ENCODE peak calls at places on chromosome 7, in seven cellular contexts. One of them, this sample, is unnamed.

GRCh38 chr7:158369866-158370265 is 217.8 kb downstream of the PTPRN2 start:
- DNase-seq in effector CD4-positive, alpha-beta T cell: no peak
- DNase-seq in HuH-7: no peak
- DNase-seq in progenitor cell of endocrine pancreas: no peak
- DNase-seq in ACHN: no peak
- DNase-seq in stimulated activated CD8-positive, alpha-beta memory T cell treated with anti-CD3 and anti-CD28 coated beads, Interleukin-7, amount 100 ng/mL, for 4 hours: no peak
- DNase-seq in central memory CD4-positive, alpha-beta T cell: no peak
- DNase-seq in this sample: no peak

GRCh38 chr7:138885383-138886147 is 87.6 kb upstream of the ATP6V0A4 start:
- DNase-seq in effector CD4-positive, alpha-beta T cell: no peak
- DNase-seq in HuH-7: no peak
- DNase-seq in progenitor cell of endocrine pancreas: no peak
- DNase-seq in ACHN: no peak
- DNase-seq in stimulated activated CD8-positive, alpha-beta memory T cell treated with anti-CD3 and anti-CD28 coated beads, Interleukin-7, amount 100 ng/mL, for 4 hours: no peak
- DNase-seq in central memory CD4-positive, alpha-beta T cell: no peak
- DNase-seq in this sample: no peak

GRCh38 chr7:157347217-157347904 is 10.6 kb downstream of the DNAJB6 start:
- DNase-seq in effector CD4-positive, alpha-beta T cell: no peak
- DNase-seq in HuH-7: no peak
- DNase-seq in progenitor cell of endocrine pancreas: no peak
- DNase-seq in ACHN: peak
- DNase-seq in stimulated activated CD8-positive, alpha-beta memory T cell treated with anti-CD3 and anti-CD28 coated beads, Interleukin-7, amount 100 ng/mL, for 4 hours: no peak
- DNase-seq in central memory CD4-positive, alpha-beta T cell: no peak
- DNase-seq in this sample: no peak

GRCh38 chr7:125057974-125058373 is 128.3 kb upstream of the POT1 start:
- DNase-seq in effector CD4-positive, alpha-beta T cell: no peak
- DNase-seq in HuH-7: no peak
- DNase-seq in progenitor cell of endocrine pancreas: no peak
- DNase-seq in ACHN: no peak
- DNase-seq in stimulated activated CD8-positive, alpha-beta memory T cell treated with anti-CD3 and anti-CD28 coated beads, Interleukin-7, amount 100 ng/mL, for 4 hours: no peak
- DNase-seq in central memory CD4-positive, alpha-beta T cell: no peak
- DNase-seq in this sample: no peak

GRCh38 chr7:115004121-115004520 is 82.2 kb downstream of the MDFIC start:
- DNase-seq in effector CD4-positive, alpha-beta T cell: no peak
- DNase-seq in HuH-7: no peak
- DNase-seq in progenitor cell of endocrine pancreas: no peak
- DNase-seq in ACHN: no peak
- DNase-seq in stimulated activated CD8-positive, alpha-beta memory T cell treated with anti-CD3 and anti-CD28 coated beads, Interleukin-7, amount 100 ng/mL, for 4 hours: no peak
- DNase-seq in central memory CD4-positive, alpha-beta T cell: no peak
- DNase-seq in this sample: no peak

GRCh38 chr7:19939746-19940145 is 166.3 kb upstream of the TMEM196 start:
- DNase-seq in effector CD4-positive, alpha-beta T cell: no peak
- DNase-seq in HuH-7: no peak
- DNase-seq in progenitor cell of endocrine pancreas: no peak
- DNase-seq in ACHN: peak
- DNase-seq in stimulated activated CD8-positive, alpha-beta memory T cell treated with anti-CD3 and anti-CD28 coated beads, Interleukin-7, amount 100 ng/mL, for 4 hours: no peak
- DNase-seq in central memory CD4-positive, alpha-beta T cell: no peak
- DNase-seq in this sample: no peak

GRCh38 chr7:26910221-26910620 is 45.8 kb upstream of the SKAP2 start:
- DNase-seq in effector CD4-positive, alpha-beta T cell: no peak
- DNase-seq in HuH-7: no peak
- DNase-seq in progenitor cell of endocrine pancreas: no peak
- DNase-seq in ACHN: peak
- DNase-seq in stimulated activated CD8-positive, alpha-beta memory T cell treated with anti-CD3 and anti-CD28 coated beads, Interleukin-7, amount 100 ng/mL, for 4 hours: no peak
- DNase-seq in central memory CD4-positive, alpha-beta T cell: peak
- DNase-seq in this sample: no peak

GRCh38 chr7:14950013-14950412 is 47.5 kb upstream of the DGKB start:
- DNase-seq in effector CD4-positive, alpha-beta T cell: no peak
- DNase-seq in HuH-7: no peak
- DNase-seq in progenitor cell of endocrine pancreas: no peak
- DNase-seq in ACHN: no peak
- DNase-seq in stimulated activated CD8-positive, alpha-beta memory T cell treated with anti-CD3 and anti-CD28 coated beads, Interleukin-7, amount 100 ng/mL, for 4 hours: no peak
- DNase-seq in central memory CD4-positive, alpha-beta T cell: no peak
- DNase-seq in this sample: no peak

GRCh38 chr7:147775564-147775963 is 815.0 kb upstream of the C7orf33 start:
- DNase-seq in effector CD4-positive, alpha-beta T cell: no peak
- DNase-seq in HuH-7: no peak
- DNase-seq in progenitor cell of endocrine pancreas: no peak
- DNase-seq in ACHN: no peak
- DNase-seq in stimulated activated CD8-positive, alpha-beta memory T cell treated with anti-CD3 and anti-CD28 coated beads, Interleukin-7, amount 100 ng/mL, for 4 hours: no peak
- DNase-seq in central memory CD4-positive, alpha-beta T cell: no peak
- DNase-seq in this sample: no peak

GRCh38 chr7:155257482-155258232 is 40.0 kb upstream of the INSIG1 start:
- DNase-seq in effector CD4-positive, alpha-beta T cell: no peak
- DNase-seq in HuH-7: no peak
- DNase-seq in progenitor cell of endocrine pancreas: no peak
- DNase-seq in ACHN: no peak
- DNase-seq in stimulated activated CD8-positive, alpha-beta memory T cell treated with anti-CD3 and anti-CD28 coated beads, Interleukin-7, amount 100 ng/mL, for 4 hours: no peak
- DNase-seq in central memory CD4-positive, alpha-beta T cell: no peak
- DNase-seq in this sample: no peak

GRCh38 chr7:26535483-26536069 is 243.9 kb downstream of the SNX10 start:
- DNase-seq in effector CD4-positive, alpha-beta T cell: no peak
- DNase-seq in HuH-7: no peak
- DNase-seq in progenitor cell of endocrine pancreas: no peak
- DNase-seq in ACHN: no peak
- DNase-seq in stimulated activated CD8-positive, alpha-beta memory T cell treated with anti-CD3 and anti-CD28 coated beads, Interleukin-7, amount 100 ng/mL, for 4 hours: no peak
- DNase-seq in central memory CD4-positive, alpha-beta T cell: no peak
- DNase-seq in this sample: no peak

GRCh38 chr7:132065193-132065972 is 509.0 kb upstream of the PODXL start:
- DNase-seq in effector CD4-positive, alpha-beta T cell: no peak
- DNase-seq in HuH-7: no peak
- DNase-seq in progenitor cell of endocrine pancreas: no peak
- DNase-seq in ACHN: peak
- DNase-seq in stimulated activated CD8-positive, alpha-beta memory T cell treated with anti-CD3 and anti-CD28 coated beads, Interleukin-7, amount 100 ng/mL, for 4 hours: no peak
- DNase-seq in central memory CD4-positive, alpha-beta T cell: no peak
- DNase-seq in this sample: no peak

GRCh38 chr7:91949221-91950009 is 8.8 kb downstream of the AKAP9 start:
- DNase-seq in effector CD4-positive, alpha-beta T cell: no peak
- DNase-seq in HuH-7: no peak
- DNase-seq in progenitor cell of endocrine pancreas: no peak
- DNase-seq in ACHN: no peak
- DNase-seq in stimulated activated CD8-positive, alpha-beta memory T cell treated with anti-CD3 and anti-CD28 coated beads, Interleukin-7, amount 100 ng/mL, for 4 hours: no peak
- DNase-seq in central memory CD4-positive, alpha-beta T cell: no peak
- DNase-seq in this sample: no peak

GRCh38 chr7:102823715-102824114 is 74.9 kb downstream of the FAM185A start:
- DNase-seq in effector CD4-positive, alpha-beta T cell: no peak
- DNase-seq in HuH-7: no peak
- DNase-seq in progenitor cell of endocrine pancreas: no peak
- DNase-seq in ACHN: peak
- DNase-seq in stimulated activated CD8-positive, alpha-beta memory T cell treated with anti-CD3 and anti-CD28 coated beads, Interleukin-7, amount 100 ng/mL, for 4 hours: no peak
- DNase-seq in central memory CD4-positive, alpha-beta T cell: no peak
- DNase-seq in this sample: no peak

GRCh38 chr7:138982204-138982623 is 1.0 kb upstream of the KIAA1549 start:
- DNase-seq in effector CD4-positive, alpha-beta T cell: no peak
- DNase-seq in HuH-7: no peak
- DNase-seq in progenitor cell of endocrine pancreas: no peak
- DNase-seq in ACHN: peak
- DNase-seq in stimulated activated CD8-positive, alpha-beta memory T cell treated with anti-CD3 and anti-CD28 coated beads, Interleukin-7, amount 100 ng/mL, for 4 hours: no peak
- DNase-seq in central memory CD4-positive, alpha-beta T cell: no peak
- DNase-seq in this sample: no peak

GRCh38 chr7:47786557-47787248 is 161.6 kb downstream of the PKD1L1 start:
- DNase-seq in effector CD4-positive, alpha-beta T cell: no peak
- DNase-seq in HuH-7: peak
- DNase-seq in progenitor cell of endocrine pancreas: no peak
- DNase-seq in ACHN: peak
- DNase-seq in stimulated activated CD8-positive, alpha-beta memory T cell treated with anti-CD3 and anti-CD28 coated beads, Interleukin-7, amount 100 ng/mL, for 4 hours: no peak
- DNase-seq in central memory CD4-positive, alpha-beta T cell: no peak
- DNase-seq in this sample: no peak

GRCh38 chr7:98826811-98827231 is 43.0 kb downstream of the TMEM130 start:
- DNase-seq in effector CD4-positive, alpha-beta T cell: no peak
- DNase-seq in HuH-7: no peak
- DNase-seq in progenitor cell of endocrine pancreas: no peak
- DNase-seq in ACHN: no peak
- DNase-seq in stimulated activated CD8-positive, alpha-beta memory T cell treated with anti-CD3 and anti-CD28 coated beads, Interleukin-7, amount 100 ng/mL, for 4 hours: no peak
- DNase-seq in central memory CD4-positive, alpha-beta T cell: no peak
- DNase-seq in this sample: no peak

GRCh38 chr7:52659178-52659577 is 376.3 kb upstream of the POM121L12 start:
- DNase-seq in effector CD4-positive, alpha-beta T cell: no peak
- DNase-seq in HuH-7: no peak
- DNase-seq in progenitor cell of endocrine pancreas: no peak
- DNase-seq in ACHN: no peak
- DNase-seq in stimulated activated CD8-positive, alpha-beta memory T cell treated with anti-CD3 and anti-CD28 coated beads, Interleukin-7, amount 100 ng/mL, for 4 hours: no peak
- DNase-seq in central memory CD4-positive, alpha-beta T cell: no peak
- DNase-seq in this sample: no peak

GRCh38 chr7:104943502-104944343 is 70.3 kb upstream of the KMT2E start:
- DNase-seq in effector CD4-positive, alpha-beta T cell: peak
- DNase-seq in HuH-7: peak
- DNase-seq in progenitor cell of endocrine pancreas: no peak
- DNase-seq in ACHN: no peak
- DNase-seq in stimulated activated CD8-positive, alpha-beta memory T cell treated with anti-CD3 and anti-CD28 coated beads, Interleukin-7, amount 100 ng/mL, for 4 hours: peak
- DNase-seq in central memory CD4-positive, alpha-beta T cell: peak
- DNase-seq in this sample: no peak

GRCh38 chr7:42603496-42603895 is 308.4 kb downstream of the C7orf25 start:
- DNase-seq in effector CD4-positive, alpha-beta T cell: no peak
- DNase-seq in HuH-7: no peak
- DNase-seq in progenitor cell of endocrine pancreas: no peak
- DNase-seq in ACHN: no peak
- DNase-seq in stimulated activated CD8-positive, alpha-beta memory T cell treated with anti-CD3 and anti-CD28 coated beads, Interleukin-7, amount 100 ng/mL, for 4 hours: no peak
- DNase-seq in central memory CD4-positive, alpha-beta T cell: no peak
- DNase-seq in this sample: no peak

GRCh38 chr7:81299272-81299671 is 380.4 kb upstream of the SEMA3C start:
- DNase-seq in effector CD4-positive, alpha-beta T cell: no peak
- DNase-seq in HuH-7: peak
- DNase-seq in progenitor cell of endocrine pancreas: no peak
- DNase-seq in ACHN: peak
- DNase-seq in stimulated activated CD8-positive, alpha-beta memory T cell treated with anti-CD3 and anti-CD28 coated beads, Interleukin-7, amount 100 ng/mL, for 4 hours: no peak
- DNase-seq in central memory CD4-positive, alpha-beta T cell: no peak
- DNase-seq in this sample: no peak

GRCh38 chr7:96558530-96558929 is 151.1 kb downstream of the SEM1 start:
- DNase-seq in effector CD4-positive, alpha-beta T cell: no peak
- DNase-seq in HuH-7: no peak
- DNase-seq in progenitor cell of endocrine pancreas: no peak
- DNase-seq in ACHN: no peak
- DNase-seq in stimulated activated CD8-positive, alpha-beta memory T cell treated with anti-CD3 and anti-CD28 coated beads, Interleukin-7, amount 100 ng/mL, for 4 hours: no peak
- DNase-seq in central memory CD4-positive, alpha-beta T cell: no peak
- DNase-seq in this sample: no peak

GRCh38 chr7:116692599-116693308 is 20.8 kb downstream of the MET start:
- DNase-seq in effector CD4-positive, alpha-beta T cell: no peak
- DNase-seq in HuH-7: no peak
- DNase-seq in progenitor cell of endocrine pancreas: no peak
- DNase-seq in ACHN: peak
- DNase-seq in stimulated activated CD8-positive, alpha-beta memory T cell treated with anti-CD3 and anti-CD28 coated beads, Interleukin-7, amount 100 ng/mL, for 4 hours: no peak
- DNase-seq in central memory CD4-positive, alpha-beta T cell: no peak
- DNase-seq in this sample: no peak

GRCh38 chr7:139682136-139683013 is 95.4 kb downstream of the HIPK2 start:
- DNase-seq in effector CD4-positive, alpha-beta T cell: no peak
- DNase-seq in HuH-7: no peak
- DNase-seq in progenitor cell of endocrine pancreas: no peak
- DNase-seq in ACHN: peak
- DNase-seq in stimulated activated CD8-positive, alpha-beta memory T cell treated with anti-CD3 and anti-CD28 coated beads, Interleukin-7, amount 100 ng/mL, for 4 hours: no peak
- DNase-seq in central memory CD4-positive, alpha-beta T cell: no peak
- DNase-seq in this sample: no peak

GRCh38 chr7:139183878-139184338 is 47.1 kb upstream of the UBN2 start:
- DNase-seq in effector CD4-positive, alpha-beta T cell: no peak
- DNase-seq in HuH-7: no peak
- DNase-seq in progenitor cell of endocrine pancreas: no peak
- DNase-seq in ACHN: no peak
- DNase-seq in stimulated activated CD8-positive, alpha-beta memory T cell treated with anti-CD3 and anti-CD28 coated beads, Interleukin-7, amount 100 ng/mL, for 4 hours: no peak
- DNase-seq in central memory CD4-positive, alpha-beta T cell: no peak
- DNase-seq in this sample: no peak

GRCh38 chr7:28405662-28406061 is 6.7 kb upstream of the CREB5 start:
- DNase-seq in effector CD4-positive, alpha-beta T cell: no peak
- DNase-seq in HuH-7: no peak
- DNase-seq in progenitor cell of endocrine pancreas: no peak
- DNase-seq in ACHN: peak
- DNase-seq in stimulated activated CD8-positive, alpha-beta memory T cell treated with anti-CD3 and anti-CD28 coated beads, Interleukin-7, amount 100 ng/mL, for 4 hours: no peak
- DNase-seq in central memory CD4-positive, alpha-beta T cell: no peak
- DNase-seq in this sample: no peak

GRCh38 chr7:33757563-33758165 is 147.7 kb upstream of the BMPER start:
- DNase-seq in effector CD4-positive, alpha-beta T cell: no peak
- DNase-seq in HuH-7: no peak
- DNase-seq in progenitor cell of endocrine pancreas: no peak
- DNase-seq in ACHN: peak
- DNase-seq in stimulated activated CD8-positive, alpha-beta memory T cell treated with anti-CD3 and anti-CD28 coated beads, Interleukin-7, amount 100 ng/mL, for 4 hours: no peak
- DNase-seq in central memory CD4-positive, alpha-beta T cell: no peak
- DNase-seq in this sample: no peak

GRCh38 chr7:1197997-1198632 is 34.6 kb upstream of the UNCX start:
- DNase-seq in effector CD4-positive, alpha-beta T cell: no peak
- DNase-seq in HuH-7: no peak
- DNase-seq in progenitor cell of endocrine pancreas: no peak
- DNase-seq in ACHN: no peak
- DNase-seq in stimulated activated CD8-positive, alpha-beta memory T cell treated with anti-CD3 and anti-CD28 coated beads, Interleukin-7, amount 100 ng/mL, for 4 hours: no peak
- DNase-seq in central memory CD4-positive, alpha-beta T cell: no peak
- DNase-seq in this sample: no peak

GRCh38 chr7:43758029-43758860 is at the start of gene BLVRA:
- DNase-seq in effector CD4-positive, alpha-beta T cell: peak
- DNase-seq in HuH-7: peak
- DNase-seq in progenitor cell of endocrine pancreas: peak
- DNase-seq in ACHN: peak
- DNase-seq in stimulated activated CD8-positive, alpha-beta memory T cell treated with anti-CD3 and anti-CD28 coated beads, Interleukin-7, amount 100 ng/mL, for 4 hours: peak
- DNase-seq in central memory CD4-positive, alpha-beta T cell: peak
- DNase-seq in this sample: no peak

GRCh38 chr7:902996-903395 is 26.6 kb downstream of the GET4 start:
- DNase-seq in effector CD4-positive, alpha-beta T cell: no peak
- DNase-seq in HuH-7: no peak
- DNase-seq in progenitor cell of endocrine pancreas: no peak
- DNase-seq in ACHN: no peak
- DNase-seq in stimulated activated CD8-positive, alpha-beta memory T cell treated with anti-CD3 and anti-CD28 coated beads, Interleukin-7, amount 100 ng/mL, for 4 hours: no peak
- DNase-seq in central memory CD4-positive, alpha-beta T cell: no peak
- DNase-seq in this sample: no peak

GRCh38 chr7:20075415-20075814 is 141.8 kb downstream of the MACC1 start:
- DNase-seq in effector CD4-positive, alpha-beta T cell: no peak
- DNase-seq in HuH-7: no peak
- DNase-seq in progenitor cell of endocrine pancreas: no peak
- DNase-seq in ACHN: no peak
- DNase-seq in stimulated activated CD8-positive, alpha-beta memory T cell treated with anti-CD3 and anti-CD28 coated beads, Interleukin-7, amount 100 ng/mL, for 4 hours: no peak
- DNase-seq in central memory CD4-positive, alpha-beta T cell: no peak
- DNase-seq in this sample: no peak

GRCh38 chr7:74502216-74502891 is 48.6 kb downstream of the GTF2IRD1 start:
- DNase-seq in effector CD4-positive, alpha-beta T cell: no peak
- DNase-seq in HuH-7: no peak
- DNase-seq in progenitor cell of endocrine pancreas: no peak
- DNase-seq in ACHN: no peak
- DNase-seq in stimulated activated CD8-positive, alpha-beta memory T cell treated with anti-CD3 and anti-CD28 coated beads, Interleukin-7, amount 100 ng/mL, for 4 hours: no peak
- DNase-seq in central memory CD4-positive, alpha-beta T cell: no peak
- DNase-seq in this sample: no peak

GRCh38 chr7:133837248-133837647 is 289.9 kb upstream of the LRGUK start:
- DNase-seq in effector CD4-positive, alpha-beta T cell: no peak
- DNase-seq in HuH-7: no peak
- DNase-seq in progenitor cell of endocrine pancreas: no peak
- DNase-seq in ACHN: no peak
- DNase-seq in stimulated activated CD8-positive, alpha-beta memory T cell treated with anti-CD3 and anti-CD28 coated beads, Interleukin-7, amount 100 ng/mL, for 4 hours: no peak
- DNase-seq in central memory CD4-positive, alpha-beta T cell: no peak
- DNase-seq in this sample: no peak

GRCh38 chr7:3995187-3995586 is 686.9 kb upstream of the FOXK1 start:
- DNase-seq in effector CD4-positive, alpha-beta T cell: no peak
- DNase-seq in HuH-7: no peak
- DNase-seq in progenitor cell of endocrine pancreas: no peak
- DNase-seq in ACHN: peak
- DNase-seq in stimulated activated CD8-positive, alpha-beta memory T cell treated with anti-CD3 and anti-CD28 coated beads, Interleukin-7, amount 100 ng/mL, for 4 hours: no peak
- DNase-seq in central memory CD4-positive, alpha-beta T cell: no peak
- DNase-seq in this sample: no peak

GRCh38 chr7:104931181-104931781 is 82.7 kb upstream of the KMT2E start:
- DNase-seq in effector CD4-positive, alpha-beta T cell: no peak
- DNase-seq in HuH-7: no peak
- DNase-seq in progenitor cell of endocrine pancreas: no peak
- DNase-seq in ACHN: no peak
- DNase-seq in stimulated activated CD8-positive, alpha-beta memory T cell treated with anti-CD3 and anti-CD28 coated beads, Interleukin-7, amount 100 ng/mL, for 4 hours: no peak
- DNase-seq in central memory CD4-positive, alpha-beta T cell: no peak
- DNase-seq in this sample: no peak

GRCh38 chr7:26919906-26920530 is 55.6 kb upstream of the SKAP2 start:
- DNase-seq in effector CD4-positive, alpha-beta T cell: no peak
- DNase-seq in HuH-7: no peak
- DNase-seq in progenitor cell of endocrine pancreas: no peak
- DNase-seq in ACHN: no peak
- DNase-seq in stimulated activated CD8-positive, alpha-beta memory T cell treated with anti-CD3 and anti-CD28 coated beads, Interleukin-7, amount 100 ng/mL, for 4 hours: no peak
- DNase-seq in central memory CD4-positive, alpha-beta T cell: no peak
- DNase-seq in this sample: no peak

GRCh38 chr7:116097365-116098009 is 66.9 kb upstream of the TFEC start:
- DNase-seq in effector CD4-positive, alpha-beta T cell: no peak
- DNase-seq in HuH-7: peak
- DNase-seq in progenitor cell of endocrine pancreas: no peak
- DNase-seq in ACHN: peak
- DNase-seq in stimulated activated CD8-positive, alpha-beta memory T cell treated with anti-CD3 and anti-CD28 coated beads, Interleukin-7, amount 100 ng/mL, for 4 hours: no peak
- DNase-seq in central memory CD4-positive, alpha-beta T cell: no peak
- DNase-seq in this sample: no peak

GRCh38 chr7:26440993-26441636 is 149.5 kb downstream of the SNX10 start:
- DNase-seq in effector CD4-positive, alpha-beta T cell: no peak
- DNase-seq in HuH-7: no peak
- DNase-seq in progenitor cell of endocrine pancreas: no peak
- DNase-seq in ACHN: no peak
- DNase-seq in stimulated activated CD8-positive, alpha-beta memory T cell treated with anti-CD3 and anti-CD28 coated beads, Interleukin-7, amount 100 ng/mL, for 4 hours: no peak
- DNase-seq in central memory CD4-positive, alpha-beta T cell: no peak
- DNase-seq in this sample: no peak